ENCODE peak calls at places on chromosomes 13 and 19, in ten cellular contexts. Y is stimulated activated CD4-positive, alpha-beta T cell treated with anti-CD3 and anti-CD28 coated beads, TNF-alpha, amount 100 ng/mL, for 24 hours; E is KG1; O is RWPE1; G is tibial nerve; H is T-helper 17 cell; T is left colon; F is AG08395; U is effector CD4-positive, alpha-beta T cell; A is GM19239. Z is an unnamed sample.

GRCh38 chr13:41645313-41645712 is 188.0 kb downstream of the RGCC start:
- DNase-seq in T (no peak), O (peak; percentile 21), Y (no peak), A (no peak), F (peak; percentile 85), G (peak; percentile 66), U (no peak), H (no peak), E (no peak), Z (peak; percentile 41)

GRCh38 chr13:100751826-100752225 is 77.2 kb upstream of the TMTC4 start:
- DNase-seq in G (no peak), E (no peak), H (no peak), O (no peak), A (no peak), Y (no peak), T (no peak), U (no peak), F (no peak), Z (no peak)

GRCh38 chr13:114005206-114005720 is 31.4 kb upstream of the C13orf46 start:
- DNase-seq in E (no peak), Y (no peak), F (no peak), H (no peak), A (no peak), U (no peak), G (no peak), O (no peak), T (no peak), Z (no peak)

GRCh38 chr13:29993196-29993595 is 142.8 kb upstream of the UBL3 start:
- DNase-seq in H (no peak), T (no peak), O (no peak), Y (no peak), F (no peak), U (no peak), A (no peak), G (no peak), E (no peak), Z (no peak)

GRCh38 chr13:88622362-88622973 is 951.3 kb downstream of the SLITRK5 start:
- DNase-seq in U (no peak), F (no peak), O (no peak), Y (no peak), G (no peak), E (peak; percentile 78), A (no peak), H (no peak), T (no peak), Z (no peak)

GRCh38 chr19:8208710-8209110 is 460 bp upstream of the CERS4 start:
- DNase-seq in Y (no peak), T (peak; percentile 73), U (no peak), H (no peak), O (no peak), G (peak; percentile 56), F (no peak), E (no peak), A (no peak), Z (no peak)

GRCh38 chr13:73107459-73107858 is 48.7 kb downstream of the KLF5 start:
- DNase-seq in A (no peak), T (no peak), Y (no peak), E (no peak), F (no peak), H (no peak), O (no peak), U (no peak), G (no peak), Z (no peak)

GRCh38 chr19:45469835-45470146 is 2.0 kb downstream of the FOSB start:
- DNase-seq in H (no peak), G (no peak), E (no peak), Y (no peak), T (no peak), O (peak; percentile 88), U (no peak), F (no peak), A (peak; percentile 78), Z (no peak)

GRCh38 chr19:17743874-17744273 is 7.4 kb upstream of the FCHO1 start:
- DNase-seq in E (no peak), Y (no peak), T (no peak), U (no peak), A (no peak), O (no peak), G (no peak), H (no peak), F (no peak), Z (no peak)

GRCh38 chr19:18603958-18604819 is 2.4 kb downstream of the CRLF1 start:
- DNase-seq in O (no peak), F (no peak), Y (no peak), E (no peak), A (no peak), U (no peak), G (no peak), H (no peak), T (no peak), Z (no peak)

GRCh38 chr13:107969551-107969950 is 245.8 kb downstream of the LIG4 start:
- DNase-seq in F (no peak), Y (no peak), T (no peak), E (no peak), O (no peak), H (no peak), A (no peak), U (no peak), G (no peak), Z (no peak)

GRCh38 chr13:97249093-97249787 is 27.1 kb downstream of the MBNL2 start:
- DNase-seq in F (no peak), A (no peak), Y (no peak), O (no peak), H (no peak), T (no peak), G (no peak), E (no peak), U (no peak), Z (no peak)

GRCh38 chr19:36043952-36044351 is 10.1 kb downstream of the THAP8 start:
- DNase-seq in A (no peak), H (no peak), O (no peak), U (no peak), F (no peak), G (no peak), E (no peak), Y (no peak), T (no peak), Z (no peak)

GRCh38 chr19:45245334-45245787 is at the start of gene EXOC3L2:
- DNase-seq in U (no peak), O (no peak), A (no peak), T (no peak), F (no peak), G (no peak), Y (no peak), H (no peak), E (no peak), Z (no peak)

GRCh38 chr13:108895220-108895704 is 265.9 kb downstream of the MYO16 start:
- DNase-seq in A (no peak), E (no peak), H (no peak), F (peak; percentile 17), Y (no peak), O (peak; percentile 42), G (peak; percentile 56), U (no peak), T (no peak), Z (no peak)

GRCh38 chr13:88704600-88705275 is 1033.6 kb downstream of the SLITRK5 start:
- DNase-seq in U (no peak), Y (no peak), T (no peak), F (no peak), E (no peak), A (no peak), H (no peak), G (no peak), O (no peak), Z (no peak)

GRCh38 chr13:108961542-108962125 is 332.2 kb downstream of the MYO16 start:
- DNase-seq in F (peak; percentile 57), A (peak; percentile 32), T (no peak), U (no peak), E (peak; percentile 40), Y (no peak), H (no peak), G (no peak), O (peak; percentile 48), Z (no peak)

GRCh38 chr13:39616087-39616694 is 13.2 kb upstream of the LHFPL6 start:
- DNase-seq in U (peak; percentile 22), T (peak; percentile 8), G (peak; percentile 53), F (peak; percentile 82), E (peak; percentile 30), H (no peak), Y (peak; percentile 4), A (peak; percentile 29), O (peak; percentile 73), Z (no peak)

GRCh38 chr13:33053397-33054066 is 37.3 kb downstream of the KL start:
- DNase-seq in U (no peak), F (peak; percentile 4), H (no peak), G (no peak), A (no peak), T (no peak), O (no peak), E (no peak), Y (no peak), Z (no peak)

GRCh38 chr13:108919036-108919907 is 289.9 kb downstream of the MYO16 start:
- DNase-seq in H (no peak), Y (no peak), G (no peak), F (no peak), U (no peak), E (no peak), O (peak; percentile 55), T (no peak), A (no peak), Z (no peak)

GRCh38 chr13:39417643-39418042 is 185.3 kb downstream of the LHFPL6 start:
- DNase-seq in F (peak; percentile 40), H (no peak), E (no peak), U (no peak), O (peak; percentile 8), A (no peak), G (no peak), Y (no peak), T (no peak), Z (no peak)

GRCh38 chr19:2567580-2567979 is 91.7 kb downstream of the GADD45B start:
- DNase-seq in F (no peak), O (no peak), E (no peak), H (no peak), Y (no peak), U (no peak), A (no peak), G (peak; percentile 61), T (peak; percentile 71), Z (no peak)

GRCh38 chr19:19540707-19541515 is 2.8 kb downstream of the CILP2 start:
- DNase-seq in G (no peak), T (peak; percentile 77), E (no peak), A (peak; percentile 85), F (peak; percentile 66), Y (peak; percentile 83), H (peak; percentile 63), U (peak; percentile 63), O (peak; percentile 92), Z (no peak)

GRCh38 chr19:10881403-10882107 is 10.2 kb downstream of the CARM1 start:
- DNase-seq in E (no peak), A (no peak), T (no peak), U (no peak), F (no peak), O (no peak), G (no peak), H (no peak), Y (no peak), Z (no peak)

GRCh38 chr13:62119739-62120700 is 704.4 kb upstream of the PCDH20 start:
- DNase-seq in H (no peak), A (peak; percentile 1), G (no peak), E (no peak), T (no peak), O (peak; percentile 18), U (no peak), F (peak; percentile 5), Y (no peak), Z (no peak)

GRCh38 chr13:54591540-54591939 is 1562.9 kb downstream of the OLFM4 start:
- DNase-seq in T (no peak), O (no peak), F (no peak), Y (no peak), A (no peak), H (no peak), G (no peak), E (no peak), U (no peak), Z (no peak)

GRCh38 chr13:95137096-95137495 is 164.2 kb downstream of the ABCC4 start:
- DNase-seq in F (peak; percentile 4), H (no peak), T (no peak), O (no peak), Y (no peak), G (no peak), A (peak; percentile 5), E (peak; percentile 13), U (no peak), Z (no peak)

GRCh38 chr13:28301839-28302238 is 163.5 kb downstream of the PAN3 start:
- DNase-seq in U (no peak), O (no peak), F (no peak), H (no peak), E (no peak), G (no peak), Y (no peak), A (no peak), T (no peak), Z (no peak)